ENCODE peak calls at places on chromosome 12, in four cellular contexts. A, L, K and F are unnamed samples. For H3K4me1, the result is how much of the 10 kb centered on the place peaks cover.

GRCh38 chr12:67436230-67436629 is 167.1 kb downstream of the CAND1 start:
- DNase-seq in L (no peak), K (no peak), A (no peak), F (no peak)

GRCh38 chr12:72632286-72632685 is 360.1 kb downstream of the TRHDE start:
- DNase-seq in K (no peak), L (no peak), A (no peak), F (no peak)

GRCh38 chr12:105083551-105084105 is 630 bp downstream of the ALDH1L2 start:
- DNase-seq in A (no peak), L (no peak), K (peak), F (no peak)

GRCh38 chr12:101173197-101173749 is 36.8 kb downstream of the SLC5A8 start:
- DNase-seq in K (no peak), L (no peak), A (no peak), F (no peak)

GRCh38 chr12:54002915-54003339 is 3.0 kb downstream of the HOXC9 start:
- DNase-seq in A (no peak), K (no peak), L (no peak), F (no peak)

GRCh38 chr12:113591480-113591971 is 119.9 kb upstream of the LHX5 start:
- DNase-seq in A (peak), K (no peak), L (no peak), F (no peak)

GRCh38 chr12:62640910-62641448 is 174.4 kb downstream of the MON2 start:
- DNase-seq in K (peak), A (no peak), L (no peak), F (peak)

GRCh38 chr12:2396448-2396871 is 343.7 kb downstream of the CACNA1C start:
- DNase-seq in L (no peak), A (no peak), K (no peak), F (no peak)

GRCh38 chr12:122031342-122032216 is 9.9 kb downstream of the BCL7A start:
- DNase-seq in L (no peak), K (peak), A (peak), F (peak)

GRCh38 chr12:99567072-99567471 is 80.5 kb upstream of the GARIN6 start:
- DNase-seq in A (no peak), L (no peak), K (no peak), F (no peak)

GRCh38 chr12:33438890-33439586 is 581 bp downstream of the SYT10 start:
- DNase-seq in L (peak), A (peak), K (no peak), F (no peak)

GRCh38 chr12:16449459-16449858 is 102.0 kb downstream of the MGST1 start:
- DNase-seq in A (no peak), L (no peak), K (no peak), F (no peak)
- H3K4me1 ChIP-seq in A (under half), L (under half), K (under half), F (under half)

GRCh38 chr12:8661751-8662150 is 875 bp downstream of the MFAP5 start:
- DNase-seq in A (no peak), L (no peak), K (no peak), F (no peak)

GRCh38 chr12:8664228-8664963 is 1.8 kb upstream of the MFAP5 start:
- DNase-seq in K (no peak), L (no peak), A (no peak), F (no peak)

GRCh38 chr12:8658361-8658760 is 4.3 kb downstream of the MFAP5 start:
- DNase-seq in L (no peak), A (no peak), K (no peak), F (no peak)

GRCh38 chr12:8662592-8662991 is at the start of gene MFAP5:
- DNase-seq in K (no peak), A (no peak), L (no peak), F (no peak)

DNA sequence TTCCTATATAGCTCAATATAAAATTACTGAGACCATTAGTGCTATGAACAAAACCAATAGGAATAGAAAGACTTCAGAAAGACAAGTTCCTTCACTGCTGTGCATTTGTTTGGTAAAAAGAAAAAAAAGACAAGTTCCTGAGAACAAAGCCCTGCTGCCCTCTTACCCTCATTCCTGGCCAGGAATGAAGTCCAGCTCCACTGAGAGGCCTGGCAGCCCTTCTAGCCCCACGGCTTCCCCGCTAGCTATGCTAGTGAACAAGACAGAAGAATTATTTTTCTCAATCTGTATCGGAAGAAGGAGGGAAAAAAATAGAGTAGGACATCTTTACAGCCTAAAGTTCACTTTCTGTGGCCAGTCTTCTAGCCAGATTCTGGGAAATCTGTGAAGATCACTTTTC is 1.6 kb downstream of the MFAP5 start:
- DNase-seq in A (no peak), L (no peak), K (no peak), F (no peak)
- H3K4me2 ChIP-seq in A (no peak), L (no peak), K (no peak), F (no peak)

DNA sequence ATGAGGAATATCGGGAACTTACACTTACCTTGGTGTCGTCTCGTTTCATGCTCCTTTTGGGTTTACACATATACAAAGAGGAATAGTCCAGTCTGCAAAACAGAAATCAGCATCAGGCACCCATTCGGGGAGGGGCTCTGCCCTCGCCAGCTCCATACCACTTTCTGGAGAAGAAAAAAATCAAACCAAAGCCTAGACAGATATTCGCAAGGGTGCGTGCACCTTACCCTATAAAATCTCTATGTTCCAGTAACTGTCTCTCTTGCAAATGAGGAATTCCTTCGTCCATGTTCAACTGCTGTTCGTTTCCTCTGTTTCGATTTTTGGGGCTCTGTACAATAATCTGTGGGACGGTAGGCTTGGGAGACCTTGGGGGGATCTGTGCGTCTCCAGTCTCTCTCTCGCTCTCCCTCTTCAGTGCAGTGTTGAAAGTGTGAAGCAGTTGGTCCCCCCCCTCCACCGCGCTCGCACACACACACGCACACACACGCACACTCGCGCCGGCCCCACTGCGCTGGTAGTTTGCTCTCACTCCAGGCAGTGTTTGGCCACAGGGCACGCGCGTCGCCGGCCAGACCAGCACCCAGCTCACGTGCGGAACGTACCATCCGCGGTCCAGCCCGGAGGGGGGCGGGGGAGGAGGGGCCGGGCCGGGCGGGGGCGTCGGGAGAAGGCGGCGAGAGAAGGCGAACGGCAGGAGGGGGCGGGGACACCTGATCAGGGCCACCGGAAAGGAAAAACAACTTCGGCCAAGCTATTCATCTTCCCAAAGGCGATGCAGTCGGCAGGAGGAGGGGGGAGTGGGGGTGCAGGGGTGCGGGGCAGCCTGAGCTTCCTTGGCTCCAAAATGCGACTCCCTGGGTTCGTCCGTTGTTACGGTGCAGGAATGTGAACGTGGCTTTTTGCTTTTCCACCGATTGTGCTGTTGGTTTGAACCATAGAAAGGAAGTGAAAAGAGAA is at the start of gene BHLHE41:
- DNase-seq in L (peak), K (no peak), A (peak), F (no peak)
- H3K4me1 ChIP-seq in L (under half), K (under half), A (under half), F (under half)

GRCh38 chr12:49161092-49161795 is 27.6 kb downstream of the TUBA1A start:
- DNase-seq in K (no peak), L (no peak), A (no peak), F (no peak)
- H3K4me2 ChIP-seq in K (no peak), L (no peak), A (no peak), F (no peak)